ENCODE peak calls at places on chromosome 14, in six cellular contexts. P is endothelial cell of umbilical vein; H is stomach; F is keratinocyte; N is OCI-LY7; Z is CD8-positive, alpha-beta memory T cell. Q is an unnamed sample. For H3K36me3, the result is how much of the 10 kb centered on the place peaks cover.

GRCh38 chr14:99725774-99726537 is 41.9 kb downstream of the CYP46A1 start:
- DNase-seq in P (no peak), H (no peak), F (no peak), N (no peak), Z (no peak), Q (peak)

GRCh38 chr14:59566281-59566680 is 10.3 kb downstream of the CCDC175 start:
- DNase-seq in P (no peak), H (no peak), F (no peak), N (no peak), Z (no peak), Q (no peak)

GRCh38 chr14:21026251-21026987 is 1.6 kb upstream of the NDRG2 start:
- DNase-seq in P (no peak), H (no peak), F (no peak), N (no peak), Z (no peak), Q (no peak)

GRCh38 chr14:22282429-22282828 is 306.6 kb downstream of the DAD1 start:
- DNase-seq in P (no peak), H (no peak), F (no peak), N (peak), Z (no peak), Q (no peak)

GRCh38 chr14:103854017-103854808 is 6.8 kb upstream of the PPP1R13B start:
- DNase-seq in P (no peak), H (no peak), F (no peak), N (no peak), Z (no peak), Q (no peak)

GRCh38 chr14:79356040-79356439 is 855.3 kb downstream of the DIO2 start:
- DNase-seq in P (peak), H (no peak), F (no peak), N (no peak), Z (no peak), Q (no peak)

GRCh38 chr14:83548061-83548839 is 1981.7 kb upstream of the FLRT2 start:
- DNase-seq in P (peak), H (no peak), F (no peak), N (no peak), Z (no peak), Q (no peak)

GRCh38 chr14:100577321-100577985 is 9.8 kb downstream of the BEGAIN start:
- DNase-seq in P (no peak), H (no peak), F (no peak), N (no peak), Z (no peak), Q (no peak)

GRCh38 chr14:89215166-89215940 is 201.7 kb downstream of the FOXN3 start:
- DNase-seq in P (no peak), H (no peak), F (no peak), N (no peak), Z (no peak), Q (no peak)

GRCh38 chr14:72781476-72782181 is 112.3 kb downstream of the DPF3 start:
- DNase-seq in P (peak), H (no peak), F (no peak), N (no peak), Z (no peak), Q (no peak)

GRCh38 chr14:33475623-33476022 is 475.3 kb downstream of the EGLN3 start:
- DNase-seq in P (peak), H (peak), F (no peak), N (peak), Z (no peak), Q (no peak)

GRCh38 chr14:51283402-51283825 is 43.4 kb downstream of the TMX1 start:
- DNase-seq in P (peak), H (no peak), F (peak), N (peak), Z (peak), Q (no peak)

GRCh38 chr14:84237881-84238280 is 1292.1 kb upstream of the FLRT2 start:
- DNase-seq in P (no peak), H (no peak), F (no peak), N (no peak), Z (no peak), Q (no peak)

GRCh38 chr14:39071096-39071495 is 31.9 kb downstream of the SEC23A start:
- DNase-seq in P (no peak), H (no peak), F (no peak), N (no peak), Z (no peak), Q (no peak)
- H3K36me3 ChIP-seq in P (under half), H (half or more), F (under half), N (half or more), Z (under half), Q (under half)

DNA sequence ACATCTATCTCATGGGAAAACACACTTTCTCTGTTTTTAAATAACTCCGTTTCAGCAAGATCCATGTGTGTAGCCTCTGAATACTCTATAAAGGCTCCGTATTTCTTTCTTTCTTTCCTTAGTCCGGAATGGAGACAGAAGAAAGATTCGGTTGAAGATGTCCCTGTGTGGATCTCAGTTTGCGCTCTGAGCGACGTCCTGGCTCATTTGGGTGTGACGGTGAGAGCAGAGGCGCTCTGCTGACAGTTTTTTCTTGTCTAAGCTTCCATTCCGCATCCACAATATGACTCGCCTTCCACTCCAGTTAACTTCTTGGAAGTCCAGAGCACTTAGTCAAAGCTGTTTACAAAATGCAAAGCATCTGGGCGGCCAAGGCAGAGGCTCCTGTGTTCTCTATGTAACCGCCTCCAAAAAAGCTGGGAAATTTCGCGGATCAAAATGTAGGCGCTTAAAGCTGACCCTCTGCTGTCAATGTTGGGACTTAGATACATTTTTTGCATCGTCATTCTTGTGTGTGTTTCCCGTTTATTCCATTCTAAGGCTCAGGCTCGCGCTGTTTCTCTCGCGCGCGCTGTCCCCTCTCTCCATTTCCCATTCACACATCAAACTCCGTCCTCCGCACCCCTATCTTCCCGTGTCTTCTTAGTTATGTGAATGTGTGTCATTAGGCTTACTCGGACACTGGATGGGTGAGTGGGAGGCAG is 910 bp upstream of the FLRT2 start:
- DNase-seq in P (peak), H (no peak), F (no peak), N (no peak), Z (no peak), Q (no peak)
- H3K4me3 ChIP-seq in P (peak), H (peak), F (peak), N (no peak), Z (no peak), Q (peak)

GRCh38 chr14:67385618-67386017 is 25.5 kb downstream of the EIF2S1 start:
- DNase-seq in P (no peak), H (no peak), F (no peak), N (no peak), Z (no peak), Q (no peak)
- H3K36me3 ChIP-seq in P (under half), H (half or more), F (under half), N (half or more), Z (under half), Q (under half)

GRCh38 chr14:67856806-67857205 is 37.2 kb downstream of the RAD51B start:
- DNase-seq in P (no peak), H (no peak), F (no peak), N (no peak), Z (no peak), Q (no peak)

GRCh38 chr14:67853207-67853606 is 33.6 kb downstream of the RAD51B start:
- DNase-seq in P (no peak), H (no peak), F (no peak), N (no peak), Z (no peak), Q (no peak)

GRCh38 chr14:67853748-67854147 is 34.2 kb downstream of the RAD51B start:
- DNase-seq in P (no peak), H (no peak), F (no peak), N (no peak), Z (no peak), Q (no peak)

GRCh38 chr14:67859169-67859749 is 39.7 kb downstream of the RAD51B start:
- DNase-seq in P (peak), H (no peak), F (no peak), N (no peak), Z (no peak), Q (no peak)

GRCh38 chr14:67857778-67858350 is 38.3 kb downstream of the RAD51B start:
- DNase-seq in P (no peak), H (no peak), F (no peak), N (no peak), Z (no peak), Q (peak)
- H3K4me3 ChIP-seq in P (no peak), H (no peak), F (no peak), N (no peak), Z (no peak), Q (no peak)

GRCh38 chr14:74478996-74479635 is 14.0 kb downstream of the NPC2 start:
- DNase-seq in P (peak), H (no peak), F (no peak), N (peak), Z (no peak), Q (no peak)
- H3K36me3 ChIP-seq in P (under half), H (half or more), F (under half), N (under half), Z (under half), Q (under half)

DNA sequence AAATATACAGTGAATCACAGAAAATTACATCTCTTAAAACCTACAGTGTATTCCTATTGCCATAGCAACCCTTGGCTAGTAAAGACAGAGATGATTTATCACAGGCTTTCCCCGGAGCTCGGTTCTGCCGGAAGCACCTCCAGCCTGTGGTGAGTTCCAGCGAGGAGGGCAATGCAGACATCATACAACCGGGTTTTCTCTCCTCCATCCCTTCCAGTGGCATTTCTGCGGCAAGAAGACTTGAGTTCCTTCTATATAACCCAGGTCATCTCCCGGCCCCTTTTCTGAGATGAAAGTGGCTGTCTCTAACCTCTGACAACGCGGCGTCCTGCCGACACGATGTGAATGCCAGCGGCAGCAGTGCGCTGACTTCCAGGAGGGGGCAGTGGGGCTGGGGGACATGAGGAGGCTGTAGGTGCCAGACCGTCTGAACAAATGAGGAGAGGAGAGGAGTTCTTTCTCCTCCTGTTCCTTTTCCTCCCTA is 68.5 kb upstream of the MAX start:
- DNase-seq in P (peak), H (no peak), F (no peak), N (peak), Z (peak), Q (no peak)
- H3K4me3 ChIP-seq in P (peak), H (peak), F (peak), N (peak), Z (peak), Q (no peak)

DNA sequence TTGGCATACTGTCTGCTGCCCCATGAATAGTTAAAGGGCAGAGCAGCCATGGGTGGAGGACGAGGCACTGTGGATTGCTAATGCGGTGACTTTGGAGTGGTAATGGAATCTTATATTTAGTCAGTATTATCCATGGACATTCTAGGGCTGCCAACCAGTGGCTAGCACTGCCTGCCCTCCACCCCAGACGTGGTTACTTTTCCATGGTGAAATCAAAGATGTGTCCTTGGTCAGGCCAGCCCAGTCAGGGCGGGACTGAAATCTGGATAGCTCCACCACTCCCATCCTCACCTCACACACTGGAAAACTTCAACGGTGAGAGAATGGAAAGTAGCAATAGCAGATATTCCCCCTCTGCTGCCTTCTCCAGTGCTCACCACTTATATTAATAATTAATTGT is 2.3 kb downstream of the TTC9 start:
- DNase-seq in P (no peak), H (no peak), F (no peak), N (no peak), Z (no peak), Q (no peak)
- H3K36me3 ChIP-seq in P (under half), H (under half), F (under half), N (under half), Z (under half), Q (under half)

Q was measured in pancreas.